ENCODE peak calls at places on chromosomes 7 and 10, in eight cellular contexts. L is A549, C is H1, P is suprapubic skin, N is stomach, A is sigmoid colon, G is transverse colon, D is ovary. E is an unnamed sample.

GRCh38 chr7:155007947-155008346 is 5.0 kb upstream of the PAXIP1 start:
- DNase-seq in L (peak; percentile 25), C (no peak), P (no peak), N (no peak), A (no peak), G (no peak), D (no peak), E (no peak)

GRCh38 chr7:114426824-114427223 is 12.2 kb downstream of the FOXP2 start:
- DNase-seq in L (no peak), C (no peak), P (no peak), N (no peak), A (no peak), G (no peak), D (no peak), E (no peak)

GRCh38 chr10:99619851-99620712 is at the start of gene SLC25A28:
- DNase-seq in L (peak; percentile 97), C (peak; percentile 92), P (peak; percentile 97), N (peak; percentile 93), A (peak; percentile 99), G (peak; percentile 95), D (peak; percentile 94), E (peak; percentile 88)

GRCh38 chr7:104643587-104644217 is 315.3 kb downstream of the LHFPL3 start:
- DNase-seq in L (peak; percentile 15), C (peak; percentile 48), P (no peak), N (no peak), A (no peak), G (no peak), D (no peak), E (no peak)

GRCh38 chr10:116270691-116271592 is 2.1 kb downstream of the GFRA1 start:
- DNase-seq in L (no peak), C (peak; percentile 69), P (no peak), N (no peak), A (peak; percentile 82), G (no peak), D (peak; percentile 26), E (peak; percentile 34)

GRCh38 chr10:103433858-103434257 is 18.3 kb downstream of the CALHM2 start:
- DNase-seq in L (no peak), C (no peak), P (no peak), N (no peak), A (no peak), G (no peak), D (peak; percentile 79), E (no peak)

GRCh38 chr7:128404826-128405344 is 4.9 kb downstream of the IMPDH1 start:
- DNase-seq in L (no peak), C (no peak), P (no peak), N (no peak), A (no peak), G (no peak), D (peak; percentile 51), E (no peak)

GRCh38 chr10:78977761-78978305 is 90.9 kb upstream of the ZMIZ1 start:
- DNase-seq in L (no peak), C (no peak), P (no peak), N (no peak), A (peak; percentile 80), G (peak; percentile 19), D (peak; percentile 67), E (peak; percentile 73)

GRCh38 chr10:63930584-63930983 is 409.4 kb downstream of the REEP3 start:
- DNase-seq in L (no peak), C (no peak), P (no peak), N (no peak), A (no peak), G (no peak), D (no peak), E (no peak)

GRCh38 chr7:97313900-97314299 is 196.4 kb downstream of the SDHAF3 start:
- DNase-seq in L (no peak), C (no peak), P (no peak), N (no peak), A (no peak), G (no peak), D (no peak), E (no peak)

GRCh38 chr10:13729959-13730358 is 143.2 kb downstream of the PRPF18 start:
- DNase-seq in L (no peak), C (no peak), P (no peak), N (no peak), A (no peak), G (no peak), D (no peak), E (no peak)

GRCh38 chr7:74283858-74284447 is 5.3 kb upstream of the CLIP2 start:
- DNase-seq in L (no peak), C (no peak), P (no peak), N (no peak), A (no peak), G (no peak), D (no peak), E (no peak)

GRCh38 chr7:142461437-142461836 is 203.6 kb upstream of the PRSS58 start:
- DNase-seq in L (no peak), C (no peak), P (no peak), N (no peak), A (no peak), G (no peak), D (no peak), E (no peak)

GRCh38 chr7:122532406-122533269 is 166.3 kb downstream of the RNF133 start:
- DNase-seq in L (peak; percentile 23), C (no peak), P (no peak), N (no peak), A (no peak), G (no peak), D (no peak), E (no peak)

GRCh38 chr10:58781873-58782488 is 269.3 kb downstream of the BICC1 start:
- DNase-seq in L (peak; percentile 51), C (no peak), P (no peak), N (no peak), A (no peak), G (no peak), D (no peak), E (peak; percentile 65)

GRCh38 chr7:158973440-158973839 is 117.1 kb downstream of the DYNC2I1 start:
- DNase-seq in L (no peak), C (peak; percentile 82), P (no peak), N (peak; percentile 42), A (no peak), G (peak; percentile 29), D (no peak), E (no peak)

GRCh38 chr7:28988818-28989595 is 30.9 kb upstream of the TRIL start:
- DNase-seq in L (no peak), C (no peak), P (peak; percentile 75), N (no peak), A (peak; percentile 82), G (peak; percentile 21), D (no peak), E (no peak)

GRCh38 chr10:43211030-43211429 is 55.8 kb downstream of the RASGEF1A start:
- DNase-seq in L (no peak), C (no peak), P (peak; percentile 40), N (no peak), A (peak; percentile 50), G (no peak), D (no peak), E (no peak)

GRCh38 chr7:151453326-151453791 is 13.4 kb upstream of the CRYGN start:
- DNase-seq in L (no peak), C (no peak), P (peak; percentile 55), N (no peak), A (peak; percentile 59), G (peak; percentile 8), D (peak; percentile 16), E (no peak)

GRCh38 chr10:3776796-3777571 is 8.0 kb downstream of the KLF6 start:
- DNase-seq in L (no peak), C (no peak), P (no peak), N (peak; percentile 71), A (peak; percentile 76), G (peak; percentile 72), D (no peak), E (no peak)

GRCh38 chr7:155579565-155579964 is 33.2 kb upstream of the CNPY1 start:
- DNase-seq in L (no peak), C (no peak), P (peak; percentile 25), N (no peak), A (no peak), G (no peak), D (no peak), E (no peak)

DNA sequence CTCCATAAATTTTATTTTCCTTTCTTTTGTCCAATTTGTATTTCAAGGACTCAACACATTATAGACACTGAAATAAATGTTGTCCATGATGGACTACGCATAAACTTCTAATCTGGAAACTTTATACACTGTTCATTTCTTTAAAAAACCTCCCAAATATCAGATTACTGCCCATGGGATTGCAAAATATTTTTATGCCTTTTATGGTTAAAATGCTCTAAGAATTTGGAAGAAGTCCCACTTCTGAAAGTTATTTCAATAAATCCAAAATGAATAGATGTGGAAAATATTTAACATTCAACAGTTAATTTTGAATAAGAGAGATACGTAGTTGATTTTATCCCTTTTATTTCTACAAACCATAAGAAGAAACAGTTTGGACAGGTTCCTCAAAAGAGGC is 46.1 kb downstream of the CABCOCO1 start:
- DNase-seq in L (no peak), C (no peak), P (no peak), N (no peak), A (no peak), G (no peak), D (no peak), E (no peak)
- TF ChIP-seq EP300 in L (no peak), C (no peak), P (no peak), N (no peak), A (no peak), G (no peak), D (no peak), E (no peak)

GRCh38 chr7:91946549-91946948 is 5.9 kb downstream of the AKAP9 start:
- DNase-seq in L (no peak), C (no peak), P (no peak), N (no peak), A (no peak), G (no peak), D (no peak), E (no peak)
- TF ChIP-seq EP300 in L (no peak), C (no peak), P (no peak), N (no peak), A (no peak), G (no peak), D (no peak), E (no peak)

DNA sequence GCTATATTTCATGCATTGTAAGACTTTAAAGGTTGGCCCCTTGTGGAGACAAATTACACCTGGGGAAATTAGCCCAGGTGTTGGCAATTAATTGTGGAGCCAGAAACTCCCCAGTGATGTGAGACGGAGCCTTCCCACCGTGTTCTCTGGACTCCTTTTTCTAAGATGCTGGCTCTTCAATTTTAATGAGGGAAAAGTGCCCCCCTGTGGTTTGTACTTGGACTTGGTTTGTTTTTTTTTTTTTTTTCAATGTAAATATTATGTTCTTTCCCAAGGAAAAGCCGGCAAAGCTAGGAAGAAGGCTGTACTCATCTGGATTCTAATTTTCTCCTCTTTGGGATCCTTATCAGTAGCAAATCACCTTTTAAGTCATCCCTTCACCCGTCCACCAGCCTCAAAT is 20.2 kb upstream of the ST8SIA6 start:
- DNase-seq in L (no peak), C (no peak), P (no peak), N (no peak), A (no peak), G (no peak), D (no peak), E (no peak)
- TF ChIP-seq EP300 in L (no peak), C (no peak), P (no peak), N (no peak), A (no peak), G (no peak), D (no peak), E (no peak)

DNA sequence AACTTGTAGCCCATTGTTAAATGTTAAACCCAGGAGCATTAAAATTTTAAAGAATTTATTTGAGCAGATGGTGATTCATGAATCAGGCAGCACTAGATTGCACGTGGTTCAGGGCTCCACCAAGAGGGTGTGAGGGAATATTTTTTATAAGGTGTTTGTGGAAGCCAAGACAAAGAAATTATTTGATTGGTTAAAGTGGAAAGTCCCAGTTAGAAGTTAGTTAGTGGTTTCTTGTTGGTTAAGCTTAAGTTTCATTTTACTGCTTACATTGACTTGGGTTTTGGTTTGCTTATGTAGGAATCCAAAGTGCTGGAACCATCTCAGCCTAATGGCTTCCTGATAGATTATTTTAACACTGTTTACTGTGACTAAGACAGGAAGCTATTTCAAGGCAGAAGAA is 906.2 kb downstream of the LRMDA start:
- DNase-seq in L (no peak), C (no peak), P (no peak), N (no peak), A (no peak), G (no peak), D (no peak), E (no peak)
- TF ChIP-seq EP300 in L (no peak), C (no peak), P (no peak), N (no peak), A (no peak), G (no peak), D (no peak), E (no peak)

E was measured in tibial nerve.